ENCODE peak calls at places on chromosome 4, in five cellular contexts. X, Z, E, P and C are unnamed samples.

GRCh38 chr4:8140915-8141314 is 17.7 kb downstream of the ABLIM2 start:
- DNase-seq in X (no peak), Z (no peak), E (no peak), P (no peak), C (no peak)

GRCh38 chr4:20251796-20252655 is at the start of gene SLIT2:
- DNase-seq in X (peak; percentile 47), Z (peak; percentile 89), E (peak; percentile 96), P (peak; percentile 18), C (no peak)

GRCh38 chr4:3880595-3881120 is 114.5 kb downstream of the ADRA2C start:
- DNase-seq in X (peak; percentile 56), Z (peak; percentile 82), E (peak; percentile 89), P (peak; percentile 77), C (no peak)

GRCh38 chr4:835148-836002 is 9.4 kb upstream of the CPLX1 start:
- DNase-seq in X (peak; percentile 30), Z (no peak), E (peak; percentile 77), P (no peak), C (no peak)

GRCh38 chr4:71187399-71188196 is 151.2 kb upstream of the SLC4A4 start:
- DNase-seq in X (no peak), Z (peak; percentile 25), E (no peak), P (no peak), C (no peak)

GRCh38 chr4:57233391-57233790 is 123.2 kb upstream of the IGFBP7 start:
- DNase-seq in X (no peak), Z (no peak), E (peak; percentile 9), P (no peak), C (no peak)

GRCh38 chr4:2243682-2244380 is 1.9 kb upstream of the HAUS3 start:
- DNase-seq in X (peak; percentile 18), Z (peak; percentile 20), E (peak; percentile 72), P (peak; percentile 71), C (no peak)

GRCh38 chr4:105061136-105061696 is 85.5 kb upstream of the TET2 start:
- DNase-seq in X (peak; percentile 2), Z (no peak), E (no peak), P (peak; percentile 26), C (peak; percentile 85)

GRCh38 chr4:11904991-11905760 is 476.5 kb upstream of the HS3ST1 start:
- DNase-seq in X (no peak), Z (no peak), E (no peak), P (no peak), C (no peak)

GRCh38 chr4:20612313-20612712 is 87.9 kb upstream of the PACRGL start:
- DNase-seq in X (no peak), Z (no peak), E (no peak), P (no peak), C (no peak)

GRCh38 chr4:21009956-21010355 is 309.7 kb downstream of the PACRGL start:
- DNase-seq in X (no peak), Z (no peak), E (no peak), P (no peak), C (no peak)

GRCh38 chr4:145347684-145348083 is 134.0 kb upstream of the SMAD1 start:
- DNase-seq in X (no peak), Z (no peak), E (no peak), P (no peak), C (no peak)

GRCh38 chr4:80592950-80593349 is 257.4 kb downstream of the CFAP299 start:
- DNase-seq in X (no peak), Z (peak; percentile 18), E (peak; percentile 1), P (peak; percentile 2), C (no peak)

GRCh38 chr4:90815569-90815968 is 688.4 kb downstream of the CCSER1 start:
- DNase-seq in X (no peak), Z (no peak), E (no peak), P (no peak), C (no peak)

GRCh38 chr4:109185548-109185947 is 116.9 kb downstream of the COL25A1 start:
- DNase-seq in X (no peak), Z (no peak), E (no peak), P (peak; percentile 50), C (no peak)

GRCh38 chr4:77286906-77287305 is 129.9 kb downstream of the CCNG2 start:
- DNase-seq in X (no peak), Z (no peak), E (no peak), P (no peak), C (no peak)

GRCh38 chr4:60989141-60989540 is 211.0 kb upstream of the ADGRL3 start:
- DNase-seq in X (no peak), Z (no peak), E (no peak), P (no peak), C (no peak)

GRCh38 chr4:38523524-38524448 is 140.2 kb upstream of the KLF3 start:
- DNase-seq in X (no peak), Z (no peak), E (no peak), P (peak; percentile 79), C (peak; percentile 82)

GRCh38 chr4:107578321-107578720 is 141.7 kb downstream of the PAPSS1 start:
- DNase-seq in X (no peak), Z (no peak), E (no peak), P (no peak), C (no peak)

GRCh38 chr4:26520728-26521442 is 30.6 kb upstream of the CCKAR start:
- DNase-seq in X (no peak), Z (no peak), E (no peak), P (peak; percentile 28), C (no peak)

GRCh38 chr4:18882468-18882867 is 860.9 kb upstream of the LCORL start:
- DNase-seq in X (peak; percentile 1), Z (no peak), E (no peak), P (no peak), C (no peak)

GRCh38 chr4:109998867-109999303 is 86.2 kb downstream of the EGF start:
- DNase-seq in X (peak; percentile 73), Z (peak; percentile 50), E (peak; percentile 55), P (peak; percentile 76), C (peak; percentile 38)

GRCh38 chr4:7737268-7737645 is 202.4 kb downstream of the AFAP1 start:
- DNase-seq in X (no peak), Z (no peak), E (no peak), P (no peak), C (no peak)

GRCh38 chr4:88191404-88191803 is 33.0 kb upstream of the ABCG2 start:
- DNase-seq in X (no peak), Z (no peak), E (no peak), P (no peak), C (no peak)

GRCh38 chr4:3660086-3660927 is 105.9 kb upstream of the ADRA2C start:
- DNase-seq in X (no peak), Z (no peak), E (no peak), P (no peak), C (no peak)

GRCh38 chr4:38028556-38028955 is 68.4 kb downstream of the PTTG2 start:
- DNase-seq in X (no peak), Z (no peak), E (no peak), P (no peak), C (no peak)

GRCh38 chr4:44038811-44039210 is 409.8 kb downstream of the KCTD8 start:
- DNase-seq in X (no peak), Z (no peak), E (no peak), P (no peak), C (no peak)

GRCh38 chr4:81465668-81466357 is 5.9 kb downstream of the RASGEF1B start:
- DNase-seq in X (no peak), Z (no peak), E (no peak), P (no peak), C (no peak)

GRCh38 chr4:157115613-157116340 is 39.8 kb downstream of the GLRB start:
- DNase-seq in X (no peak), Z (no peak), E (no peak), P (no peak), C (no peak)

GRCh38 chr4:53064609-53065008 is 202.5 kb downstream of the RASL11B start:
- DNase-seq in X (no peak), Z (no peak), E (no peak), P (no peak), C (no peak)

GRCh38 chr4:53059253-53059652 is 197.1 kb downstream of the RASL11B start:
- DNase-seq in X (no peak), Z (no peak), E (no peak), P (no peak), C (no peak)

GRCh38 chr4:53060278-53060677 is 198.2 kb downstream of the RASL11B start:
- DNase-seq in X (no peak), Z (no peak), E (no peak), P (no peak), C (no peak)

GRCh38 chr4:53057679-53058078 is 195.6 kb downstream of the RASL11B start:
- DNase-seq in X (no peak), Z (no peak), E (no peak), P (no peak), C (no peak)

GRCh38 chr4:53061467-53061866 is 199.3 kb downstream of the RASL11B start:
- DNase-seq in X (no peak), Z (no peak), E (no peak), P (no peak), C (no peak)
- TF ChIP-seq FOXM1 in X (no peak), Z (no peak), E (no peak), P (no peak), C (no peak)

GRCh38 chr4:95693594-95693993 is 144.8 kb upstream of the UNC5C start:
- DNase-seq in X (no peak), Z (peak; percentile 12), E (no peak), P (no peak), C (no peak)
- TF ChIP-seq FOXM1 in X (no peak), Z (no peak), E (no peak), P (no peak), C (no peak)

GRCh38 chr4:54959656-54960055 is 165.7 kb downstream of the KDR start:
- DNase-seq in X (no peak), Z (no peak), E (no peak), P (no peak), C (no peak)

GRCh38 chr4:54967289-54967688 is 158.1 kb downstream of the KDR start:
- DNase-seq in X (no peak), Z (no peak), E (no peak), P (no peak), C (no peak)

GRCh38 chr4:54958236-54958635 is 167.2 kb downstream of the KDR start:
- DNase-seq in X (no peak), Z (no peak), E (no peak), P (no peak), C (no peak)

DNA sequence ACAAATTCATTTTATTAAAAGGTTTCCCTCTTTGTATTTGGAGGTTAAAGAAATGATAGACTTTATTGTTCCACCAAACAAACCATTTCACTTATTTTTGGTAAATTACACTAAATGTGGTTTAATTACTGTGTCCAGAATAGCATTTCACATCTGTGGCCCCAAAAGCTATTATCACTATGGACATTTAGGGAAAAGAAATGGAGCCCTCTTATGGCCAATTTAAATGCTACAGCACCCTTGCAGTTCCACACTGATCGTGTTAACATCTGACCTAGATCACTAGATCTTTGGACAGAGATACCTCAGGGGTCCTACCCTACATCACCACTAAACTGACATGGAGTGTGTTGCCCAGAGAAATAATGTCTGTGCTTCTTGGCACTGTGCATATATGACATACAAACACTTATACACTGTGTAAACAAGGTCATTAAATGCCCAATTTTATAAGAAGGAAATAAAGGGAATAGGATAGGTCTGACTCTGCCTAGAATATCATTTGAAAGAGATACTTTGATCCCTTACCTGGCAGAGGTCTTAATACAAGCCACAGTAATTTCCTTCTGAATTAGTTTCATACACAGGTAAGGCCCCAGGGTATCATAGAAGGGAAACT is 163.9 kb downstream of the KDR start:
- DNase-seq in X (no peak), Z (peak; percentile 34), E (peak; percentile 42), P (peak; percentile 23), C (no peak)
- TF ChIP-seq FOXM1 in X (no peak), Z (no peak), E (no peak), P (no peak), C (no peak)

DNA sequence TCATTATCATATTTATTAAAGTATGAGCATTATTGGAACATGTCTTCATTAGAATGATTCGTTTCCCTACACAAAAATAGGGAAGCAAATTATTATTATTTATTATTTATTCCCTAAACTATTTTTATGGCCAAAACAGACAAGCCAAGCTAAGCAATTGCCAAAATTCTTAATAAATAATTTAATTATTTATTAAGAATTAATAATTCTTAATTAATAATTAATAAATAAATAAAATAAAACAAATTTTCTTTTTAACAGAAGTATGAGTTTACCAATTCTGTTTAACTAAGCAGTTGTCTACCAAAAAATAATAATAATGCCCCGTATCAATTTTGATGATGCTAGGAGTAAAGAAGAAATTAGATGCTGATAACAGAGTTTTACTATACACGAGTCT is 1080.8 kb upstream of the AGA start:
- DNase-seq in X (no peak), Z (no peak), E (no peak), P (no peak), C (no peak)
- TF ChIP-seq FOXM1 in X (no peak), Z (no peak), E (no peak), P (no peak), C (no peak)